ENCODE peak calls at places on chromosomes 6 and 20, in eight cellular contexts. A, L, R, S, V, W, Y and B are unnamed samples.

GRCh38 chr6:6002809-6003333 is 3.9 kb downstream of the NRN1 start:
- DNase-seq in Y (no peak), W (no peak), V (no peak), A (no peak), L (no peak), R (no peak), S (no peak), B (peak; percentile 8)

GRCh38 chr6:169263836-169264608 is 10.4 kb upstream of the THBS2 start:
- DNase-seq in W (no peak), V (no peak), Y (no peak), L (peak; percentile 25), R (peak; percentile 88), S (no peak), A (no peak), B (no peak)

GRCh38 chr6:9224539-9224938 is 789.2 kb upstream of the SLC35B3 start:
- DNase-seq in L (no peak), Y (no peak), S (no peak), R (no peak), V (no peak), A (no peak), W (no peak), B (no peak)

GRCh38 chr6:55918639-55919038 is 43.2 kb upstream of the BMP5 start:
- DNase-seq in W (no peak), Y (no peak), R (no peak), A (no peak), V (no peak), L (no peak), S (no peak), B (no peak)

GRCh38 chr6:106973841-106974336 is 640 bp downstream of the CD24 start:
- DNase-seq in A (no peak), S (no peak), R (no peak), V (peak; percentile 36), L (no peak), W (no peak), Y (no peak), B (no peak)

GRCh38 chr6:96394727-96395126 is 126.9 kb upstream of the UFL1 start:
- DNase-seq in A (no peak), R (no peak), Y (no peak), W (no peak), L (no peak), V (no peak), S (peak; percentile 8), B (no peak)

GRCh38 chr6:168676552-168677317 is 235.8 kb downstream of the SMOC2 start:
- DNase-seq in Y (no peak), R (no peak), S (no peak), A (no peak), V (no peak), L (no peak), W (no peak), B (no peak)

GRCh38 chr6:157244780-157245179 is 78.5 kb downstream of the TMEM242 start:
- DNase-seq in Y (no peak), R (no peak), V (no peak), L (no peak), W (no peak), S (no peak), A (no peak), B (no peak)

GRCh38 chr6:117138920-117139319 is 126.4 kb upstream of the VGLL2 start:
- DNase-seq in Y (no peak), L (no peak), A (no peak), W (no peak), S (no peak), R (no peak), V (no peak), B (no peak)

GRCh38 chr20:23308024-23308423 is 42.6 kb upstream of the NXT1 start:
- DNase-seq in A (no peak), L (no peak), W (no peak), Y (no peak), V (no peak), R (no peak), S (no peak), B (no peak)

GRCh38 chr6:156928126-156928525 is 150.9 kb downstream of the ARID1B start:
- DNase-seq in V (no peak), R (no peak), S (no peak), W (no peak), L (no peak), Y (no peak), A (no peak), B (no peak)

GRCh38 chr6:42352856-42353564 is 98.7 kb downstream of the TRERF1 start:
- DNase-seq in S (no peak), L (no peak), A (no peak), Y (no peak), V (no peak), W (no peak), R (no peak), B (no peak)

GRCh38 chr20:61613885-61614284 is 361.8 kb downstream of the CDH4 start:
- DNase-seq in Y (no peak), L (no peak), A (no peak), S (no peak), V (no peak), R (no peak), W (no peak), B (no peak)

GRCh38 chr6:136446579-136447182 is 103.5 kb downstream of the MAP7 start:
- DNase-seq in V (no peak), S (no peak), W (no peak), L (no peak), A (no peak), R (no peak), Y (no peak), B (no peak)

GRCh38 chr20:59207742-59208357 is 44.2 kb downstream of the ZNF831 start:
- DNase-seq in A (peak; percentile 2), R (no peak), Y (no peak), L (peak; percentile 81), W (peak; percentile 72), S (peak; percentile 53), V (peak; percentile 66), B (no peak)

DNA sequence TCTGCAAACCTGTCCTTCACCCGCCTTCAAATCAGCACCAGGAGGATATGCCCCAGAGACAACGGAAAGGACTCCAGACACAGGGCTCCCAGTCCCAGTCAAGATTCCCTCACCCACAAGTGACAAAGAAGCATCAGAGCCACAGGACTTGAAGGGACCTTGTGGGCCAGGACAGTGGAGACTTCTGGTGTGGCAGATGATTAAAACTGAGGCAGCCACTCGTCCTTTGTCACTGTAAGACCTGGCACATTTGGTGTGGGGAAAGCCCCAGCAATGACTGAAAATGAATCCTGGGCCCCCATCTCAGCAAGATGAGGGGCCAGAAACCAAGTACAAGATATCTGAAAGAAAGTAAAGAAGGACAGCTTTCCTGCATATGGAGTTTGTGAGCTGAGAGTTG is 15.6 kb upstream of the GMPR start:
- DNase-seq in W (no peak), R (no peak), Y (no peak), A (no peak), V (no peak), S (no peak), L (no peak), B (no peak)
- TF ChIP-seq POLR2AphosphoS5 in W (no peak), R (no peak), Y (no peak), A (no peak), V (no peak), S (no peak), L (no peak), B (no peak)

DNA sequence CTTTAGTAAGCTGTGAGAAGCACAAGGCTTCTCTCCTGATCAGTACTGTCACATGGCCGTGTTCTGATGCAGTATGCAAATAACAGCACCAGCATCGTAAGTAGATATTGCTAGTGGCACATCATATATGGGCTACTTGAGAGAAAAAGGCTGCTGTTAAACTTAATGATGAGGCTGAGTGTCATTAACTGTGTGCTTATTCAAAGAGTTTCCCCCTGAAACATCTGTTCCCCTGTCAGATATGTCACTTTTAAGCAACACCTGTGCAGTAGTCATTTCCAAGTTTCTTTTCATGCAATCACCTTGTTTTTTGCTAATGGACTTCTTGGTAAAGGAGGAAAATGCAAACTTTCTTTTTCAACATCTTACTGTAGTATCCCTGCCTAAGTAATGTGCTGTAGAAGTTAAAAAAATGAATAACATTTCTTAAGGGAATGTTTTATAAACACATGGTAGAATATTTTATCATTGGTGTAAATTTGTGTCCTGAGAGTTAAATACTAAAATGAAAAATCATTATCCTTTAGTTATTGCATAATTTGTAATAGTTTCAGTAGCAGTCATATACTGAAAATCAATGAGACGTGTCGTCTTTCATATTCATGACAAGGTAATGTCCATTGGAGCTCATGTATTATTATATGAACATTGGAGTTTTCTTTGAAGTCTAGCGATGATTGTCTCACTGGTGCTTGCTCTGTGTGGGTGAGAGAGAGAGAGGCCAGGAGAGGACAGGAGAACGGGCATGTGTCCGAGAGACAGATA is 366.3 kb downstream of the CDKAL1 start:
- DNase-seq in R (no peak), Y (no peak), W (no peak), A (no peak), S (no peak), V (no peak), L (no peak), B (no peak)
- TF ChIP-seq EP300 in R (no peak), Y (no peak), W (no peak), A (peak; percentile 42), S (no peak), V (no peak), L (no peak), B (no peak)

GRCh38 chr20:47297746-47298145 is 58.8 kb downstream of the ZMYND8 start:
- DNase-seq in A (no peak), V (no peak), Y (no peak), W (no peak), L (no peak), R (no peak), S (no peak), B (no peak)

GRCh38 chr20:47298624-47299023 is 57.9 kb downstream of the ZMYND8 start:
- DNase-seq in S (no peak), L (no peak), V (no peak), R (no peak), W (no peak), A (no peak), Y (no peak), B (no peak)

GRCh38 chr20:47293524-47294157 is 62.9 kb downstream of the ZMYND8 start:
- DNase-seq in Y (no peak), V (no peak), R (no peak), A (no peak), W (no peak), S (no peak), L (no peak), B (no peak)

GRCh38 chr20:47296950-47297349 is 59.5 kb downstream of the ZMYND8 start:
- DNase-seq in L (no peak), V (no peak), Y (no peak), W (no peak), S (no peak), A (no peak), R (no peak), B (no peak)

GRCh38 chr20:47295921-47296426 is 60.5 kb downstream of the ZMYND8 start:
- DNase-seq in A (no peak), L (no peak), S (no peak), R (no peak), W (no peak), V (no peak), Y (no peak), B (no peak)
- TF ChIP-seq POLR2AphosphoS5 in A (no peak), L (no peak), S (no peak), R (no peak), W (no peak), V (no peak), Y (no peak), B (no peak)

DNA sequence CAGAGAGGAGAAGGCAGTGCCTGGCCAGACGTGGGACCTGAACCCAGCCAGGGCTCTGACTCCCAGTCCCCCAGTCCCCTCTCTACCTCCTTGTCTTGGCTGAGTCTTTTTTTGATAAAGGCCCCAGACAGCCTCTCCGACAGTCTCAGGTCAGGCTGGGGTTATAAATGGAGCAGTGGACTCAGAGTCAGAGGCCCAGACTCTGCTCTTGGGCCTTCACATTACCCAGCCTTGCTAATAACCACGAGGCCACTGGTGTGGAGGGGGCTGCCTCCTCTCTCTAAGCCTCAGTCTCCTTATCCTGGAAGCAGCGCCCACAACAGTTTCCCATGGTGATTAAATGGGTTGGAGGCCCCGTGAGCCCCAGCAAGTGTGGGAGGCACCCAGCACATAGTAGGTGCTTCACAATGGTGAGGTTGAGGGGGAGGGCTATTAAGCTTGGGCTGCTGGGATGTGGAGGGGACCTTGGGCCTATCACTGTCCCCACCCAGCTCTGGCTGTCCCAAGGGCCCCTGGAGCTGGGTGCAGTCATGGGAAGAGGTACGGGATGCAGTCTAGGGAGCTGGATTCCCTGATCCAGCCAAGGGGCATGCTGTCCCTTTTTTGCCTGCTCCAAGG is 35.7 kb downstream of the TGM2 start:
- DNase-seq in A (no peak), Y (no peak), L (no peak), W (no peak), R (peak; percentile 33), S (no peak), V (no peak), B (no peak)
- TF ChIP-seq EP300 in A (no peak), Y (no peak), L (no peak), W (no peak), R (no peak), S (no peak), V (no peak), B (no peak)